ENCODE peak calls at places on chromosomes 6 and 20, in five cellular contexts. L, F, A, U and B are unnamed samples.

GRCh38 chr20:11497543-11497942 is 420.1 kb upstream of the BTBD3 start:
- DNase-seq in L (no peak), A (no peak), F (no peak), U (no peak), B (peak; percentile 10)

GRCh38 chr6:169244684-169245383 is 8.8 kb downstream of the THBS2 start:
- DNase-seq in L (no peak), F (no peak), U (no peak), A (no peak), B (no peak)

GRCh38 chr6:134870677-134871498 is 79.0 kb downstream of the ALDH8A1 start:
- DNase-seq in U (no peak), F (no peak), L (no peak), A (no peak), B (no peak)

GRCh38 chr6:11096109-11096508 is 2.5 kb downstream of the SMIM13 start:
- DNase-seq in L (peak; percentile 52), F (peak; percentile 41), U (no peak), A (no peak), B (peak; percentile 55)

GRCh38 chr6:26553264-26553738 is 15.1 kb downstream of the HMGN4 start:
- DNase-seq in A (peak; percentile 64), L (no peak), F (no peak), U (peak; percentile 76), B (peak; percentile 57)

GRCh38 chr6:81890846-81891245 is 138.4 kb upstream of the TENT5A start:
- DNase-seq in A (no peak), L (no peak), U (no peak), F (no peak), B (no peak)

GRCh38 chr6:44237813-44238433 is 9.0 kb upstream of the HSP90AB1 start:
- DNase-seq in L (no peak), F (peak; percentile 83), U (peak; percentile 74), A (peak; percentile 55), B (peak; percentile 66)

GRCh38 chr20:63529180-63529860 is 7.9 kb downstream of the PTK6 start:
- DNase-seq in L (no peak), U (no peak), F (no peak), A (no peak), B (no peak)

GRCh38 chr20:62685781-62686555 is 22.7 kb upstream of the NTSR1 start:
- DNase-seq in A (no peak), F (no peak), U (peak; percentile 24), L (peak; percentile 8), B (no peak)

GRCh38 chr6:35719830-35720733 is 16.8 kb upstream of the ARMC12 start:
- DNase-seq in F (peak; percentile 54), U (peak; percentile 62), L (no peak), A (no peak), B (peak; percentile 14)

GRCh38 chr20:13447385-13448180 is 191.1 kb downstream of the TASP1 start:
- DNase-seq in F (no peak), L (no peak), A (no peak), U (peak; percentile 1), B (no peak)

GRCh38 chr6:12232339-12232738 is 57.8 kb upstream of the EDN1 start:
- DNase-seq in A (no peak), L (no peak), U (no peak), F (peak; percentile 71), B (no peak)

GRCh38 chr6:77451466-77451865 is 11.8 kb downstream of the HTR1B start:
- DNase-seq in L (no peak), A (no peak), U (no peak), F (no peak), B (peak; percentile 85)

GRCh38 chr6:134057478-134057877 is 5.1 kb upstream of the SLC2A12 start:
- DNase-seq in A (no peak), U (no peak), F (no peak), L (no peak), B (no peak)

GRCh38 chr6:150745896-150746295 is 119.6 kb upstream of the MTHFD1L start:
- DNase-seq in U (no peak), A (no peak), L (no peak), F (no peak), B (no peak)

GRCh38 chr6:153131037-153131981 is at the start of gene RGS17:
- DNase-seq in L (no peak), F (peak; percentile 77), U (peak; percentile 58), A (no peak), B (peak; percentile 27)

GRCh38 chr6:51513891-51514290 is 573.5 kb downstream of the PKHD1 start:
- DNase-seq in A (no peak), L (no peak), U (no peak), F (no peak), B (peak; percentile 57)

GRCh38 chr20:23257848-23258746 is 92.5 kb upstream of the NXT1 start:
- DNase-seq in A (no peak), U (no peak), L (no peak), F (peak; percentile 57), B (peak; percentile 82)

GRCh38 chr20:31819083-31819784 is at the start of gene MYLK2:
- DNase-seq in F (no peak), U (no peak), A (no peak), L (no peak), B (no peak)

GRCh38 chr6:7914991-7915789 is 4.6 kb upstream of the TXNDC5 start:
- DNase-seq in F (no peak), U (no peak), L (no peak), A (no peak), B (no peak)

GRCh38 chr6:154367839-154368695 is 11.5 kb upstream of the IPCEF1 start:
- DNase-seq in L (no peak), A (no peak), U (no peak), F (no peak), B (peak; percentile 72)

GRCh38 chr20:33415948-33416347 is 14.6 kb upstream of the CDK5RAP1 start:
- DNase-seq in L (peak; percentile 36), U (peak; percentile 38), F (peak; percentile 56), A (no peak), B (no peak)

GRCh38 chr20:44460795-44461141 is 14.9 kb upstream of the TTPAL start:
- DNase-seq in F (peak; percentile 86), A (no peak), L (peak; percentile 6), U (no peak), B (no peak)

GRCh38 chr6:37514377-37514776 is 14.7 kb upstream of the CCDC167 start:
- DNase-seq in A (peak; percentile 45), L (no peak), U (no peak), F (no peak), B (no peak)

GRCh38 chr20:24983896-24984295 is 8.7 kb downstream of the APMAP start:
- DNase-seq in A (no peak), L (no peak), F (no peak), U (no peak), B (no peak)

GRCh38 chr6:43434441-43434840 is 7.1 kb downstream of the ABCC10 start:
- DNase-seq in U (no peak), A (no peak), F (no peak), L (no peak), B (no peak)

GRCh38 chr20:59647271-59647670 is 42.9 kb downstream of the PHACTR3 start:
- DNase-seq in F (no peak), A (no peak), L (no peak), U (no peak), B (no peak)

GRCh38 chr6:73734843-73735453 is 38.9 kb downstream of the CD109 start:
- DNase-seq in F (no peak), U (no peak), L (no peak), A (no peak), B (no peak)

GRCh38 chr6:139262519-139263300 is 29.1 kb downstream of the TXLNB start:
- DNase-seq in U (no peak), L (no peak), A (no peak), F (no peak), B (no peak)

GRCh38 chr6:156283091-156283490 is 494.1 kb upstream of the ARID1B start:
- DNase-seq in A (no peak), U (no peak), F (no peak), L (no peak), B (no peak)

GRCh38 chr6:166779381-166779780 is 152.3 kb upstream of the RPS6KA2 start:
- DNase-seq in U (no peak), L (no peak), A (no peak), F (no peak), B (no peak)

GRCh38 chr6:79173378-79173777 is 61.1 kb downstream of the HMGN3 start:
- DNase-seq in U (no peak), A (no peak), L (no peak), F (no peak), B (no peak)

GRCh38 chr6:56242343-56242742 is 5.0 kb downstream of the COL21A1 start:
- DNase-seq in U (no peak), L (no peak), F (no peak), A (no peak), B (no peak)

GRCh38 chr6:136608991-136609390 is 58.8 kb upstream of the MAP7 start:
- DNase-seq in U (no peak), F (no peak), A (no peak), L (no peak), B (no peak)

GRCh38 chr6:138371720-138372119 is 6.0 kb upstream of the SMIM28 start:
- DNase-seq in A (no peak), L (no peak), F (peak; percentile 6), U (no peak), B (no peak)

GRCh38 chr6:30491963-30492616 is 2.8 kb downstream of the HLA-E start:
- DNase-seq in A (no peak), F (no peak), L (no peak), U (no peak), B (no peak)

GRCh38 chr20:592506-592905 is 17.6 kb downstream of the TCF15 start:
- DNase-seq in L (no peak), A (no peak), U (no peak), F (no peak), B (no peak)

GRCh38 chr20:40506567-40506966 is 182.5 kb downstream of the MAFB start:
- DNase-seq in L (no peak), F (peak; percentile 83), A (no peak), U (peak; percentile 73), B (peak; percentile 77)

GRCh38 chr6:156420172-156420993 is 356.8 kb upstream of the ARID1B start:
- DNase-seq in A (no peak), L (no peak), F (no peak), U (no peak), B (peak; percentile 18)

GRCh38 chr6:37868447-37868825 is 48.9 kb downstream of the ZFAND3 start:
- DNase-seq in F (peak; percentile 43), U (no peak), L (no peak), A (no peak), B (no peak)